ENCODE peak calls at places on chromosomes 16 and 17, in seven cellular contexts. W is HL-60; B is GM12892; D is cardiac fibroblast; S is KBM-7; A is NT2/D1; F is activated CD8-positive, alpha-beta memory T cell treated with anti-CD3 and anti-CD28 coated beads for 24 hours. O is an unnamed sample.

GRCh38 chr16:58044266-58045019 is 18.9 kb downstream of the MMP15 start:
- DNase-seq in A (no peak), W (no peak), D (no peak), B (no peak), S (no peak), F (no peak), O (no peak)

GRCh38 chr17:29196784-29197515 is 16.8 kb upstream of the MYO18A start:
- DNase-seq in A (no peak), B (no peak), F (no peak), S (no peak), D (no peak), W (peak; percentile 56), O (no peak)

GRCh38 chr17:57902800-57903759 is 52.1 kb downstream of the CUEDC1 start:
- DNase-seq in A (no peak), D (peak; percentile 90), S (peak; percentile 72), F (no peak), B (peak; percentile 65), W (peak; percentile 92), O (no peak)

GRCh38 chr17:43039646-43040045 is 14.6 kb downstream of the RND2 start:
- DNase-seq in W (no peak), S (no peak), A (no peak), F (no peak), B (no peak), D (no peak), O (no peak)

GRCh38 chr17:31442860-31443259 is 51.4 kb downstream of the RAB11FIP4 start:
- DNase-seq in F (no peak), D (no peak), W (no peak), A (no peak), S (no peak), B (no peak), O (no peak)

GRCh38 chr17:48102700-48103378 is 1.6 kb upstream of the CBX1 start:
- DNase-seq in B (no peak), D (peak; percentile 12), W (peak; percentile 56), F (no peak), A (no peak), S (peak; percentile 86), O (no peak)

GRCh38 chr16:13307255-13307654 is 405.9 kb downstream of the SHISA9 start:
- DNase-seq in W (no peak), D (peak; percentile 8), A (no peak), F (no peak), S (peak; percentile 21), B (no peak), O (no peak)

GRCh38 chr17:9401434-9401833 is 174.2 kb downstream of the STX8 start:
- DNase-seq in W (no peak), F (no peak), D (peak; percentile 79), B (no peak), S (no peak), A (no peak), O (no peak)

GRCh38 chr17:81130385-81131288 is 34.7 kb upstream of the PVALEF start:
- DNase-seq in F (no peak), B (no peak), S (no peak), W (no peak), D (no peak), A (no peak), O (no peak)

GRCh38 chr16:81600275-81600674 is 155.7 kb downstream of the CMIP start:
- DNase-seq in B (no peak), D (peak; percentile 59), A (no peak), F (no peak), W (no peak), S (no peak), O (no peak)

GRCh38 chr17:78747479-78747878 is 34.6 kb downstream of the CYTH1 start:
- DNase-seq in B (no peak), D (peak; percentile 23), F (no peak), A (no peak), S (no peak), W (no peak), O (no peak)

GRCh38 chr16:89557230-89557935 is 3.1 kb upstream of the RPL13 start:
- DNase-seq in S (peak; percentile 85), A (peak; percentile 72), B (peak; percentile 66), F (peak; percentile 95), W (peak; percentile 81), D (peak; percentile 86), O (peak; percentile 47)

GRCh38 chr16:17105239-17105721 is 365.5 kb downstream of the XYLT1 start:
- DNase-seq in F (no peak), S (no peak), A (no peak), D (peak; percentile 1), B (no peak), W (no peak), O (no peak)

GRCh38 chr16:87715658-87716057 is 50.1 kb downstream of the KLHDC4 start:
- DNase-seq in W (no peak), D (peak; percentile 15), B (no peak), F (no peak), S (no peak), A (no peak), O (no peak)

GRCh38 chr16:68972008-68972407 is 128.7 kb downstream of the TANGO6 start:
- DNase-seq in S (no peak), B (no peak), A (peak; percentile 66), F (no peak), W (no peak), D (no peak), O (no peak)

GRCh38 chr17:28747046-28747691 is 3.4 kb downstream of the TRAF4 start:
- DNase-seq in F (no peak), W (no peak), B (no peak), D (no peak), A (no peak), S (no peak), O (no peak)

GRCh38 chr17:7644768-7645167 is 6.0 kb upstream of the ATP1B2 start:
- DNase-seq in A (no peak), S (no peak), F (no peak), W (no peak), B (no peak), D (no peak), O (no peak)

GRCh38 chr16:27779719-27780161 is 229.8 kb downstream of the KATNIP start:
- DNase-seq in A (peak; percentile 49), W (no peak), F (no peak), D (peak; percentile 19), B (no peak), S (no peak), O (no peak)

GRCh38 chr16:68235105-68235881 is 634 bp downstream of the ESRP2 start:
- DNase-seq in F (no peak), S (no peak), A (no peak), D (no peak), B (no peak), W (no peak), O (no peak)

GRCh38 chr17:78889525-78889924 is 13.5 kb downstream of the CEP295NL start:
- DNase-seq in D (no peak), S (no peak), A (no peak), F (no peak), W (no peak), B (no peak), O (no peak)

GRCh38 chr17:67293251-67294203 is 48.5 kb upstream of the HELZ start:
- DNase-seq in W (peak; percentile 81), D (peak; percentile 80), F (peak; percentile 77), S (peak; percentile 82), B (peak; percentile 65), A (no peak), O (peak; percentile 35)

GRCh38 chr16:16131659-16132058 is 91.6 kb downstream of the ABCC6 start:
- DNase-seq in S (no peak), B (no peak), A (no peak), D (no peak), F (no peak), W (no peak), O (no peak)

GRCh38 chr16:49013727-49014080 is 267.9 kb downstream of the CBLN1 start:
- DNase-seq in W (no peak), S (no peak), F (no peak), A (no peak), B (no peak), D (no peak), O (no peak)

GRCh38 chr16:278863-279366 is 1.5 kb upstream of the ARHGDIG start:
- DNase-seq in S (peak; percentile 58), W (peak; percentile 47), A (no peak), D (peak; percentile 21), B (peak; percentile 54), F (no peak), O (no peak)

GRCh38 chr17:21042434-21043295 is at the start of gene USP22:
- DNase-seq in B (peak; percentile 79), D (no peak), W (no peak), F (peak; percentile 95), A (no peak), S (peak; percentile 76), O (peak; percentile 7)

GRCh38 chr17:2564876-2565275 is 28.6 kb upstream of the PAFAH1B1 start:
- DNase-seq in W (no peak), S (no peak), F (no peak), A (no peak), B (no peak), D (peak; percentile 60), O (no peak)

GRCh38 chr16:2692948-2693651 is 10.8 kb downstream of the KCTD5 start:
- DNase-seq in W (peak; percentile 24), F (no peak), A (no peak), D (no peak), B (no peak), S (no peak), O (no peak)

GRCh38 chr17:77451271-77451893 is 310.6 kb downstream of the SEC14L1 start:
- DNase-seq in S (no peak), D (peak; percentile 55), F (peak; percentile 90), B (peak; percentile 61), A (peak; percentile 80), W (no peak), O (peak; percentile 65)

GRCh38 chr16:78277374-78277773 is 177.9 kb downstream of the WWOX start:
- DNase-seq in A (no peak), B (no peak), S (no peak), D (no peak), F (no peak), W (no peak), O (no peak)

GRCh38 chr17:20952183-20952582 is 90.6 kb downstream of the USP22 start:
- DNase-seq in S (no peak), B (no peak), A (no peak), F (no peak), W (no peak), D (no peak), O (no peak)

GRCh38 chr17:77924757-77925336 is 33.7 kb upstream of the TNRC6C start:
- DNase-seq in B (no peak), F (no peak), D (peak; percentile 14), W (no peak), S (no peak), A (peak; percentile 70), O (no peak)

GRCh38 chr17:17724991-17725852 is 44.0 kb downstream of the RAI1 start:
- DNase-seq in F (no peak), D (no peak), S (no peak), W (no peak), B (no peak), A (no peak), O (no peak)

GRCh38 chr17:39699818-39700147 is at the start of gene ERBB2:
- DNase-seq in F (no peak), W (no peak), A (peak; percentile 65), B (no peak), D (peak; percentile 79), S (no peak), O (no peak)

GRCh38 chr16:3609895-3610697 is 1.3 kb downstream of the SLX4 start:
- DNase-seq in F (no peak), B (no peak), S (peak; percentile 65), D (peak; percentile 20), A (no peak), W (peak; percentile 60), O (no peak)

GRCh38 chr16:49521706-49522325 is 148.2 kb downstream of the C16orf78 start:
- DNase-seq in S (no peak), W (no peak), B (no peak), A (no peak), D (no peak), F (no peak), O (no peak)

GRCh38 chr16:56401482-56401881 is 23.9 kb downstream of the AMFR start:
- DNase-seq in F (no peak), W (no peak), B (no peak), D (no peak), A (no peak), S (peak; percentile 27), O (no peak)

GRCh38 chr16:9845661-9846361 is 336.4 kb downstream of the GRIN2A start:
- DNase-seq in F (no peak), S (no peak), D (peak; percentile 85), B (no peak), W (no peak), A (no peak), O (no peak)

GRCh38 chr16:7303014-7303676 is 29.5 kb upstream of the RBFOX1 start:
- DNase-seq in D (no peak), B (no peak), F (no peak), A (no peak), S (no peak), W (no peak), O (no peak)

O was measured in T-helper 22 cell.